ENCODE peak calls at places on chromosomes 16 and 17, in nine cellular contexts. X is ACHN; M is breast epithelium; R is lung microvascular endothelial cell; I is A549; U is K562; Y is HFFc6; F is stimulated activated CD4-positive, alpha-beta T cell treated with anti-CD3 and anti-CD28 coated beads, TNF-alpha, amount 100 ng/mL, for 1 hour; S is naive thymus-derived CD4-positive, alpha-beta T cell. B is an unnamed sample.

GRCh38 chr17:76139801-76140660 is 1.0 kb downstream of the FOXJ1 start:
- DNase-seq in X (no peak), I (no peak), R (no peak), U (peak; percentile 46), M (no peak), F (no peak), S (peak; percentile 59), Y (no peak), B (no peak)

GRCh38 chr16:87206646-87207451 is 110.3 kb downstream of the C16orf95 start:
- DNase-seq in I (no peak), U (no peak), F (no peak), Y (peak; percentile 73), S (no peak), R (no peak), M (no peak), X (peak; percentile 39), B (no peak)

GRCh38 chr17:80790981-80791742 is 200.5 kb upstream of the CHMP6 start:
- DNase-seq in I (no peak), R (no peak), M (no peak), X (no peak), S (peak; percentile 50), F (no peak), Y (no peak), U (no peak), B (no peak)

GRCh38 chr17:76925333-76925935 is 57.2 kb downstream of the MGAT5B start:
- DNase-seq in Y (no peak), F (no peak), M (no peak), U (no peak), R (no peak), I (no peak), S (no peak), X (no peak), B (no peak)

GRCh38 chr16:67397812-67398545 is 4.7 kb upstream of the TPPP3 start:
- DNase-seq in M (no peak), I (no peak), X (peak; percentile 59), R (no peak), U (no peak), F (no peak), S (no peak), Y (no peak), B (no peak)

GRCh38 chr17:80961516-80961915 is 30.1 kb upstream of the CHMP6 start:
- DNase-seq in M (no peak), F (no peak), X (no peak), U (no peak), Y (no peak), S (no peak), I (no peak), R (no peak), B (no peak)

GRCh38 chr17:56440391-56440790 is 153.1 kb upstream of the NOG start:
- DNase-seq in U (no peak), Y (peak; percentile 56), X (no peak), I (no peak), M (no peak), R (peak; percentile 7), F (no peak), S (no peak), B (no peak)

GRCh38 chr17:76054112-76054476 is 18.2 kb downstream of the SRP68 start:
- DNase-seq in F (no peak), U (no peak), R (no peak), Y (peak; percentile 22), S (no peak), M (no peak), X (no peak), I (peak; percentile 34), B (no peak)

GRCh38 chr16:73912311-73912710 is 384.3 kb upstream of the PSMD7 start:
- DNase-seq in F (no peak), R (no peak), M (no peak), Y (no peak), X (no peak), U (no peak), S (no peak), I (no peak), B (no peak)

GRCh38 chr17:63768433-63768832 is 5.0 kb downstream of the CCDC47 start:
- DNase-seq in S (no peak), U (no peak), I (no peak), M (no peak), X (no peak), F (no peak), Y (no peak), R (no peak), B (no peak)

GRCh38 chr16:11005611-11005975 is 61.2 kb downstream of the CLEC16A start:
- DNase-seq in U (no peak), X (no peak), I (no peak), Y (peak; percentile 31), R (no peak), M (no peak), F (no peak), S (no peak), B (no peak)

GRCh38 chr17:12987120-12987519 is 30.7 kb downstream of the ELAC2 start:
- DNase-seq in X (no peak), S (no peak), R (no peak), U (no peak), M (no peak), I (no peak), Y (no peak), F (no peak), B (no peak)

GRCh38 chr17:28871056-28871579 is 16.3 kb downstream of the ERAL1 start:
- DNase-seq in U (no peak), X (no peak), M (no peak), R (peak; percentile 31), F (no peak), Y (no peak), I (no peak), S (peak; percentile 52), B (peak; percentile 39)

GRCh38 chr16:50326835-50327465 is 41.8 kb downstream of the BRD7 start:
- DNase-seq in S (peak; percentile 77), I (no peak), X (peak; percentile 36), U (peak; percentile 41), F (peak; percentile 36), M (no peak), R (peak; percentile 25), Y (no peak), B (peak; percentile 67)

GRCh38 chr17:32992360-32993033 is 850 bp downstream of the SPACA3 start:
- DNase-seq in Y (no peak), S (no peak), R (no peak), X (no peak), M (no peak), F (no peak), I (no peak), U (peak; percentile 60), B (no peak)

GRCh38 chr16:73747328-73747727 is 549.3 kb upstream of the PSMD7 start:
- DNase-seq in F (no peak), Y (no peak), U (no peak), X (no peak), R (no peak), M (no peak), I (no peak), S (no peak), B (no peak)

GRCh38 chr16:65342231-65342866 is 220.5 kb upstream of the CDH11 start:
- DNase-seq in F (no peak), S (no peak), U (no peak), M (no peak), I (no peak), Y (no peak), R (no peak), X (no peak), B (no peak)

GRCh38 chr17:72175787-72176515 is 55.1 kb downstream of the SOX9 start:
- DNase-seq in F (no peak), I (no peak), X (no peak), U (no peak), S (no peak), M (no peak), Y (no peak), R (no peak), B (no peak)

GRCh38 chr16:56611281-56611833 is 3.0 kb downstream of the MT2A start:
- DNase-seq in S (no peak), R (peak; percentile 67), U (no peak), Y (no peak), I (no peak), M (no peak), F (no peak), X (peak; percentile 87), B (no peak)

GRCh38 chr17:66507103-66507923 is 204.9 kb downstream of the PRKCA start:
- DNase-seq in Y (peak; percentile 64), R (peak; percentile 69), F (no peak), M (no peak), I (peak; percentile 85), U (peak; percentile 77), S (no peak), X (peak; percentile 75), B (peak; percentile 70)

GRCh38 chr17:59848778-59849177 is 44.0 kb downstream of the TUBD1 start:
- DNase-seq in X (no peak), I (no peak), R (no peak), Y (no peak), M (no peak), S (no peak), F (no peak), U (no peak), B (no peak)

GRCh38 chr16:23508589-23509440 is 1.5 kb downstream of the GGA2 start:
- DNase-seq in S (no peak), M (no peak), F (no peak), X (no peak), I (no peak), Y (no peak), R (peak; percentile 27), U (peak; percentile 28), B (peak; percentile 74)

GRCh38 chr17:44972953-44973352 is 4.8 kb upstream of the C1QL1 start:
- DNase-seq in R (no peak), S (no peak), F (no peak), U (no peak), M (no peak), I (no peak), Y (peak; percentile 7), X (peak; percentile 95), B (no peak)

GRCh38 chr16:51773491-51773890 is 622.4 kb upstream of the SALL1 start:
- DNase-seq in S (no peak), R (no peak), M (no peak), I (no peak), F (no peak), X (no peak), U (no peak), Y (no peak), B (no peak)

GRCh38 chr17:78735832-78736525 is 46.1 kb downstream of the CYTH1 start:
- DNase-seq in R (peak; percentile 57), I (no peak), X (peak; percentile 30), Y (no peak), S (peak; percentile 60), F (no peak), U (no peak), M (no peak), B (peak; percentile 34)

GRCh38 chr16:57809843-57810196 is 7.5 kb upstream of the KIFC3 start:
- DNase-seq in R (no peak), I (no peak), F (no peak), M (no peak), Y (no peak), X (peak; percentile 55), U (no peak), S (no peak), B (no peak)

GRCh38 chr17:81518785-81519283 is 6.2 kb upstream of the ACTG1 start:
- DNase-seq in X (peak; percentile 51), U (peak; percentile 60), R (no peak), Y (no peak), I (peak; percentile 55), S (no peak), M (no peak), F (no peak), B (no peak)

GRCh38 chr17:45309400-45309799 is 7.4 kb downstream of the MAP3K14 start:
- DNase-seq in U (peak; percentile 36), S (no peak), Y (no peak), X (no peak), R (no peak), M (no peak), I (no peak), F (no peak), B (no peak)

GRCh38 chr16:49543315-49543946 is 169.8 kb downstream of the C16orf78 start:
- DNase-seq in M (no peak), I (no peak), S (no peak), R (no peak), F (no peak), U (no peak), Y (no peak), X (no peak), B (no peak)

GRCh38 chr17:43701318-43701743 is 39.6 kb upstream of the MEOX1 start:
- DNase-seq in X (no peak), M (peak; percentile 19), S (no peak), I (no peak), Y (peak; percentile 60), U (no peak), F (no peak), R (peak; percentile 15), B (no peak)

GRCh38 chr16:49503242-49504022 is 129.8 kb downstream of the C16orf78 start:
- DNase-seq in R (no peak), S (no peak), I (no peak), X (no peak), Y (no peak), M (no peak), U (no peak), F (no peak), B (no peak)